ENCODE peak calls at places on chromosomes 13 and 19, in six cellular contexts. F, W, R, E, Z and S are unnamed samples.

GRCh38 chr19:58330458-58330857 is 3.7 kb downstream of the ZSCAN22 start:
- DNase-seq in F (peak; percentile 60), W (no peak), R (no peak), E (no peak), Z (no peak), S (no peak)

GRCh38 chr19:41321600-41322270 is 11.8 kb downstream of the CCDC97 start:
- DNase-seq in F (peak; percentile 86), W (no peak), R (no peak), E (no peak), Z (peak; percentile 24), S (peak; percentile 66)

GRCh38 chr19:54462713-54463530 is 656 bp downstream of the LENG9 start:
- DNase-seq in F (peak; percentile 25), W (peak; percentile 85), R (no peak), E (peak; percentile 52), Z (peak; percentile 73), S (peak; percentile 88)

GRCh38 chr13:26614721-26615120 is 57.2 kb downstream of the WASF3 start:
- DNase-seq in F (no peak), W (no peak), R (no peak), E (no peak), Z (no peak), S (no peak)

GRCh38 chr19:46081928-46082727 is 41.3 kb upstream of the IGFL4 start:
- DNase-seq in F (peak; percentile 72), W (no peak), R (no peak), E (no peak), Z (peak; percentile 9), S (no peak)

GRCh38 chr19:1853295-1854031 is 5.2 kb upstream of the REXO1 start:
- DNase-seq in F (peak; percentile 71), W (peak; percentile 91), R (no peak), E (peak; percentile 75), Z (peak; percentile 92), S (peak; percentile 90)

GRCh38 chr13:36345438-36346221 is 564 bp downstream of the SPART start:
- DNase-seq in F (peak; percentile 78), W (peak; percentile 53), R (peak; percentile 69), E (peak; percentile 15), Z (peak; percentile 49), S (peak; percentile 75)

GRCh38 chr13:92843549-92843948 is 383.1 kb upstream of the GPC6 start:
- DNase-seq in F (peak; percentile 1), W (no peak), R (no peak), E (no peak), Z (no peak), S (no peak)

GRCh38 chr19:7258042-7258839 is 36.0 kb downstream of the INSR start:
- DNase-seq in F (no peak), W (no peak), R (no peak), E (no peak), Z (no peak), S (no peak)

GRCh38 chr13:113863511-113864302 is at the start of gene GAS6:
- DNase-seq in F (peak; percentile 46), W (peak; percentile 77), R (no peak), E (peak; percentile 15), Z (no peak), S (peak; percentile 82)

GRCh38 chr19:1624458-1624857 is 19.2 kb upstream of the UQCR11 start:
- DNase-seq in F (no peak), W (no peak), R (no peak), E (peak; percentile 25), Z (peak; percentile 77), S (peak; percentile 64)

GRCh38 chr19:49442354-49442753 is 1.0 kb upstream of the SLC17A7 start:
- DNase-seq in F (no peak), W (no peak), R (no peak), E (peak; percentile 7), Z (peak; percentile 53), S (peak; percentile 67)

GRCh38 chr13:102626928-102627327 is 30.1 kb downstream of the TPP2 start:
- DNase-seq in F (no peak), W (no peak), R (no peak), E (no peak), Z (no peak), S (no peak)

GRCh38 chr19:58227964-58228583 is 640 bp upstream of the ZNF544 start:
- DNase-seq in F (no peak), W (no peak), R (no peak), E (no peak), Z (no peak), S (no peak)

GRCh38 chr19:1503089-1503924 is 9.5 kb downstream of the ADAMTSL5 start:
- DNase-seq in F (no peak), W (no peak), R (no peak), E (peak; percentile 61), Z (peak; percentile 87), S (peak; percentile 72)